ENCODE peak calls at places on chromosomes 11 and 22, in four cellular contexts. X is colonic mucosa, E is NCI-H510A treated with DMSO at 0.1 percent for 48 hours, D is astrocyte of the cerebellum. U is an unnamed sample.

GRCh38 chr22:32985899-32986772 is 72.0 kb downstream of the SYN3 start:
- DNase-seq in E (peak), X (peak), D (peak), U (peak)

GRCh38 chr11:28976801-28977145 is 868.6 kb downstream of the METTL15 start:
- DNase-seq in D (no peak), E (no peak), X (no peak), U (no peak)

GRCh38 chr11:926341-926916 is 759 bp downstream of the AP2A2 start:
- DNase-seq in X (peak), D (no peak), E (no peak), U (no peak)

GRCh38 chr11:64724863-64725535 is 2.0 kb upstream of the NRXN2 start:
- DNase-seq in D (no peak), E (no peak), X (no peak), U (no peak)

GRCh38 chr11:35337136-35337918 is 82.0 kb downstream of the SLC1A2 start:
- DNase-seq in X (no peak), E (no peak), D (peak), U (no peak)

GRCh38 chr11:110087820-110088534 is 5.2 kb upstream of the ZC3H12C start:
- DNase-seq in D (peak), E (no peak), X (no peak), U (no peak)

GRCh38 chr11:58494096-58494495 is 13.8 kb downstream of the OR5B21 start:
- DNase-seq in E (no peak), D (no peak), X (no peak), U (no peak)

GRCh38 chr11:60265373-60266214 is 14.9 kb upstream of the MS4A4A start:
- DNase-seq in E (peak), X (peak), D (peak), U (no peak)

GRCh38 chr11:114651145-114651718 is 27.1 kb upstream of the NXPE2 start:
- DNase-seq in D (no peak), E (no peak), X (no peak), U (no peak)

GRCh38 chr11:69493931-69494821 is 12.7 kb downstream of the LINC01488 start:
- DNase-seq in X (no peak), D (no peak), E (no peak), U (no peak)

GRCh38 chr22:50475652-50476002 is 792 bp upstream of the SBF1 start:
- DNase-seq in X (no peak), E (no peak), D (no peak), U (no peak)

GRCh38 chr11:62958547-62959071 is 26.2 kb downstream of the SLC22A6 start:
- DNase-seq in D (no peak), X (peak), E (no peak), U (no peak)

GRCh38 chr11:62295504-62295903 is 3.4 kb downstream of the SCGB1D4 start:
- DNase-seq in E (no peak), D (peak), X (no peak), U (no peak)

GRCh38 chr22:38490915-38491314 is 15.2 kb downstream of the DDX17 start:
- DNase-seq in X (peak), D (no peak), E (no peak), U (no peak)

GRCh38 chr11:62546937-62547625 is 475 bp upstream of the AHNAK start:
- DNase-seq in D (no peak), X (peak), E (no peak), U (no peak)

GRCh38 chr11:75035911-75036536 is 47.3 kb downstream of the NEU3 start:
- DNase-seq in X (no peak), D (no peak), E (peak), U (no peak)

GRCh38 chr11:134756811-134757540 is 344.9 kb upstream of the B3GAT1 start:
- DNase-seq in D (no peak), E (no peak), X (no peak), U (no peak)

GRCh38 chr11:35173011-35173511 is 34.1 kb downstream of the CD44 start:
- DNase-seq in D (no peak), E (no peak), X (peak), U (no peak)

GRCh38 chr11:61747389-61748285 is 4.8 kb upstream of the MYRF start:
- DNase-seq in E (peak), D (peak), X (peak), U (peak)